ENCODE peak calls at places on chromosomes 7 and 10, in five cellular contexts. L is psoas muscle; G is CD4-positive, alpha-beta memory T cell; J is Karpas-422; R is IMR-90. N is an unnamed sample.

GRCh38 chr10:43261578-43261965 is 5.3 kb downstream of the RASGEF1A start:
- DNase-seq in L (no peak), J (peak; percentile 9), R (no peak), G (no peak), N (no peak)

GRCh38 chr7:68509603-68510002 is 1088.7 kb upstream of the AUTS2 start:
- DNase-seq in J (no peak), L (no peak), R (no peak), G (no peak), N (no peak)

GRCh38 chr10:49111320-49111698 is 4.0 kb downstream of the VSTM4 start:
- DNase-seq in J (no peak), G (no peak), L (no peak), R (no peak), N (no peak)

GRCh38 chr10:78312197-78313046 is 278.8 kb downstream of the RPS24 start:
- DNase-seq in J (no peak), L (no peak), G (no peak), R (peak; percentile 40), N (no peak)

GRCh38 chr10:50576245-50576815 is 47.4 kb downstream of the SGMS1 start:
- DNase-seq in L (no peak), G (no peak), J (no peak), R (peak; percentile 49), N (no peak)

GRCh38 chr7:1669486-1669951 is 558 bp upstream of the ELFN1 start:
- DNase-seq in G (no peak), R (no peak), J (no peak), L (peak; percentile 15), N (no peak)

GRCh38 chr7:6284055-6284400 is 11.6 kb upstream of the CYTH3 start:
- DNase-seq in J (peak; percentile 9), R (no peak), L (no peak), G (peak; percentile 36), N (no peak)

GRCh38 chr10:110265573-110266193 is 39.0 kb downstream of the SMNDC1 start:
- DNase-seq in G (no peak), J (no peak), L (no peak), R (no peak), N (no peak)

GRCh38 chr10:100912013-100912608 is 652 bp upstream of the SLF2 start:
- DNase-seq in L (no peak), R (peak; percentile 49), G (no peak), J (no peak), N (no peak)

GRCh38 chr10:33388805-33389204 is 54.3 kb upstream of the NRP1 start:
- DNase-seq in R (no peak), J (no peak), L (no peak), G (no peak), N (no peak)

GRCh38 chr7:7617550-7617949 is 23.0 kb upstream of the UMAD1 start:
- DNase-seq in J (no peak), G (no peak), L (no peak), R (no peak), N (no peak)

GRCh38 chr7:45000096-45001032 is at the start of gene CCM2:
- DNase-seq in L (peak; percentile 81), J (peak; percentile 76), G (no peak), R (peak; percentile 32), N (no peak)

GRCh38 chr10:22740180-22740579 is 25.8 kb upstream of the PIP4K2A start:
- DNase-seq in R (peak; percentile 35), J (no peak), G (no peak), L (no peak), N (no peak)

GRCh38 chr7:155860840-155861479 is 48.7 kb upstream of the SHH start:
- DNase-seq in G (no peak), J (no peak), L (no peak), R (peak; percentile 64), N (no peak)

GRCh38 chr7:22653981-22654380 is 73.0 kb upstream of the IL6 start:
- DNase-seq in J (no peak), G (no peak), R (no peak), L (no peak), N (no peak)

GRCh38 chr10:72171175-72171630 is 44.6 kb upstream of the ANAPC16 start:
- DNase-seq in J (no peak), L (no peak), R (peak; percentile 68), G (no peak), N (no peak)

GRCh38 chr10:114471906-114472873 is 67.9 kb upstream of the AFAP1L2 start:
- DNase-seq in J (peak; percentile 81), G (no peak), R (no peak), L (no peak), N (no peak)

GRCh38 chr10:51425431-51425830 is 274.0 kb downstream of the CSTF2T start:
- DNase-seq in J (no peak), G (no peak), L (no peak), R (no peak), N (no peak)

GRCh38 chr7:106064329-106064728 is 47.8 kb downstream of the SYPL1 start:
- DNase-seq in G (no peak), L (no peak), J (peak; percentile 78), R (no peak), N (no peak)

GRCh38 chr7:105020926-105021325 is 6.9 kb downstream of the KMT2E start:
- DNase-seq in J (peak; percentile 61), G (no peak), L (no peak), R (no peak), N (no peak)

GRCh38 chr10:76543655-76544054 is 1094.0 kb downstream of the KCNMA1 start:
- DNase-seq in R (peak; percentile 30), J (no peak), L (no peak), G (no peak), N (no peak)

GRCh38 chr10:88039496-88040200 is 176.2 kb downstream of the PTEN start:
- DNase-seq in G (no peak), J (no peak), L (no peak), R (peak; percentile 67), N (no peak)

GRCh38 chr10:53440641-53441040 is 668.1 kb upstream of the MBL2 start:
- DNase-seq in R (no peak), L (no peak), G (no peak), J (no peak), N (no peak)
- H3K9me3 ChIP-seq in R (no peaks in the 10 kb centered on the region), L (no peaks in the 10 kb centered on the region), G (no peaks in the 10 kb centered on the region), J (peaks cover 31% of the 10 kb centered on the region), N (peaks cover 3% of the 10 kb centered on the region)

GRCh38 chr7:153518201-153518984 is 533.8 kb upstream of the DPP6 start:
- DNase-seq in L (no peak), G (no peak), R (no peak), J (no peak), N (no peak)
- H3K9me3 ChIP-seq in L (no peaks in the 10 kb centered on the region), G (no peaks in the 10 kb centered on the region), R (peaks cover 16% of the 10 kb centered on the region), J (no peaks in the 10 kb centered on the region), N (no peaks in the 10 kb centered on the region)

GRCh38 chr10:37737336-37737735 is 120.1 kb downstream of the ZNF248 start:
- DNase-seq in R (no peak), L (no peak), J (no peak), G (no peak), N (no peak)
- H3K9me3 ChIP-seq in R (peaks cover 20% of the 10 kb centered on the region), L (no peaks in the 10 kb centered on the region), J (no peaks in the 10 kb centered on the region), G (no peaks in the 10 kb centered on the region), N (no peaks in the 10 kb centered on the region)

GRCh38 chr10:59018977-59019376 is 157.5 kb upstream of the PHYHIPL start:
- DNase-seq in L (no peak), G (no peak), J (no peak), R (no peak), N (no peak)

GRCh38 chr10:59012839-59013238 is 163.6 kb upstream of the PHYHIPL start:
- DNase-seq in G (no peak), J (no peak), L (no peak), R (no peak), N (no peak)

GRCh38 chr10:59019603-59020002 is 156.8 kb upstream of the PHYHIPL start:
- DNase-seq in L (no peak), R (no peak), J (no peak), G (no peak), N (no peak)

GRCh38 chr10:59011972-59012632 is 164.3 kb upstream of the PHYHIPL start:
- DNase-seq in G (no peak), R (no peak), J (no peak), L (no peak), N (no peak)

DNA sequence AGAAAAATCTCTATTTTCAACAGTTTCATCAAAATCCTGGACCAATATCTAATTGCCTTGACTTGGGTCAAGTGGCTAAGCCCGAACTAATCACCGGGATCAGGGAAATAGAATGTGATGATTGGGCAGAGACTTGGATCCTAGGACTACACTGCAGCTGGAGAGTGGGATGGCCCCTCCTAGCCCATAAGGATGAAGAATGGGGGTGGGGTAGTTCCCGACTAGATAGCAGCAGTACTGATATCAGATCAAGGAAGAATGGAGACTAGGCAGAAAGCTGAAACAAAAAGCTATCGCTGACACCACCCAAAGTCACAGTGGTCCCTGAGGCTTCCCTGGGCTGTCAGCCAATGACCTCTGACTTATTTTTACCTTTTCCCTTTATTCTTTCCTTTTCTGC is 160.4 kb upstream of the PHYHIPL start:
- DNase-seq in R (no peak), J (no peak), G (no peak), L (no peak), N (no peak)
- H3K9me3 ChIP-seq in R (no peaks in the 10 kb centered on the region), J (no peaks in the 10 kb centered on the region), G (no peaks in the 10 kb centered on the region), L (no peaks in the 10 kb centered on the region), N (no peaks in the 10 kb centered on the region)

GRCh38 chr7:56219017-56219416 is 102.8 kb upstream of the NUPR2 start:
- DNase-seq in G (no peak), R (no peak), L (no peak), J (no peak), N (no peak)
- H3K9me3 ChIP-seq in G (no peaks in the 10 kb centered on the region), R (peaks cover 8% of the 10 kb centered on the region), L (peaks cover 5% of the 10 kb centered on the region), J (no peaks in the 10 kb centered on the region), N (no peaks in the 10 kb centered on the region)

GRCh38 chr7:158362912-158363905 is 224.4 kb downstream of the PTPRN2 start:
- DNase-seq in L (no peak), J (no peak), R (no peak), G (no peak), N (no peak)
- H3K9me3 ChIP-seq in L (no peaks in the 10 kb centered on the region), J (no peaks in the 10 kb centered on the region), R (peaks cover 52% of the 10 kb centered on the region), G (no peaks in the 10 kb centered on the region), N (no peaks in the 10 kb centered on the region)

GRCh38 chr7:65338346-65338745 is 35.3 kb upstream of the ZNF92 start:
- DNase-seq in L (no peak), R (no peak), J (no peak), G (no peak), N (no peak)
- H3K9me3 ChIP-seq in L (no peaks in the 10 kb centered on the region), R (no peaks in the 10 kb centered on the region), J (no peaks in the 10 kb centered on the region), G (no peaks in the 10 kb centered on the region), N (no peaks in the 10 kb centered on the region)

DNA sequence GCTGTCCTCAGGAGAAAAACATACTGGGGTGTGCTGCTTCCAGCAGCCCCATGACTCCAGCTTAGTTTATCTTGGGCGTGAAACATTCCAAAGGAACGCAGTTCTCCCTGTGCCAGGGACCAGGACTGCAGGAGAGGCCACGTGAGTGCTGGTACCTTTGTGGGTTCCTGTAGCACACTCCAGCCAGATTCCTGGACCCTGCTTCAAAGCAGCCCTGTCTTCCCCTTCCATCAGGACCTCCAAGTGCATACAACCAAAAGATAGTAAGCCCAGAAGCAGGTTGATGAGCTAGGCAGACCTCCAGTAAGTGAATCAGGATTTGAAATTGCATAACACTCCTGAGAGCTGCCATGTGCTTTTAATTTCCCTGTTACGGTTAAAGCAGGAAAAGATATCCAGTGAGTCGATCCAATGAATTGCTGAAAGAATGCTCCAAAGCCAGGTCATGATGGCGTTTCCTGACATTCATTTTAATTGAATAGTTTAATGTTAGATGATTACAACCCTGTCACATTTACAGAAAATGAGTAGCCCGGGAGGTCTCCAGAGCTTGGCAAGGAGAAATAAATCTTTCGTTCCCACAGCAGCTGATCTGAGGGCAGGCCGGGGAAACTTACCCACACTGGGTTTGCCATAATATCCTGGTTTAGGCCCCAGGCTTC is 38.9 kb upstream of the CPXM2 start:
- DNase-seq in J (no peak), G (no peak), R (peak; percentile 15), L (no peak), N (no peak)
- H3K9me3 ChIP-seq in J (no peaks in the 10 kb centered on the region), G (no peaks in the 10 kb centered on the region), R (peaks cover 31% of the 10 kb centered on the region), L (no peaks in the 10 kb centered on the region), N (peaks cover 2% of the 10 kb centered on the region)

GRCh38 chr7:158018971-158019645 is 568.5 kb downstream of the PTPRN2 start:
- DNase-seq in J (no peak), G (no peak), L (no peak), R (no peak), N (no peak)
- H3K9me3 ChIP-seq in J (no peaks in the 10 kb centered on the region), G (no peaks in the 10 kb centered on the region), L (no peaks in the 10 kb centered on the region), R (peaks cover 52% of the 10 kb centered on the region), N (no peaks in the 10 kb centered on the region)

N was measured in T-helper 17 cell.